ENCODE peak calls at places on chromosomes 7 and 10, in four cellular contexts. T is ACHN, Z is mesothelial cell of epicardium, H is T-helper 1 cell. I is an unnamed sample.
A peak's percentile ranks its signal among the peaks of the same experiment; 100 is the strongest.

GRCh38 chr10:130459851-130460490 is 323.8 kb downstream of the GLRX3 start:
- DNase-seq in Z (no peak), T (no peak), H (no peak), I (no peak)

GRCh38 chr10:3887404-3887803 is 102.4 kb upstream of the KLF6 start:
- DNase-seq in T (peak; percentile 32), H (no peak), Z (no peak), I (no peak)

GRCh38 chr10:22365233-22365632 is 19.9 kb downstream of the SPAG6 start:
- DNase-seq in Z (no peak), H (no peak), T (no peak), I (no peak)

GRCh38 chr7:75872073-75872782 is 6.6 kb upstream of the RHBDD2 start:
- DNase-seq in H (no peak), Z (no peak), T (no peak), I (no peak)

GRCh38 chr7:20330797-20331230 is at the start of gene ITGB8:
- DNase-seq in T (peak; percentile 66), H (no peak), Z (peak; percentile 26), I (no peak)

GRCh38 chr7:104039363-104039762 is 49.9 kb upstream of the RELN start:
- DNase-seq in Z (no peak), H (no peak), T (no peak), I (no peak)

GRCh38 chr10:34194259-34194658 is 620.8 kb downstream of the PARD3 start:
- DNase-seq in T (no peak), Z (no peak), H (no peak), I (peak; percentile 73)

GRCh38 chr10:13853854-13854253 is 267.1 kb downstream of the PRPF18 start:
- DNase-seq in Z (no peak), T (no peak), H (no peak), I (no peak)

GRCh38 chr7:87517136-87517805 is 41.8 kb upstream of the ABCB4 start:
- DNase-seq in T (no peak), Z (no peak), H (no peak), I (no peak)

GRCh38 chr7:63927261-63927660 is 71.4 kb upstream of the ZNF722 start:
- DNase-seq in H (no peak), Z (no peak), T (no peak), I (no peak)

GRCh38 chr10:100882681-100883321 is 30.0 kb upstream of the SLF2 start:
- DNase-seq in Z (no peak), H (no peak), T (no peak), I (no peak)

GRCh38 chr10:72291019-72291532 is 17.4 kb downstream of the DDIT4 start:
- DNase-seq in T (no peak), Z (no peak), H (peak; percentile 44), I (no peak)

GRCh38 chr10:124686707-124687376 is 57.3 kb downstream of the FAM53B start:
- DNase-seq in H (no peak), Z (no peak), T (no peak), I (no peak)

GRCh38 chr10:28845009-28845682 is 167.8 kb downstream of the BAMBI start:
- DNase-seq in T (no peak), Z (no peak), H (no peak), I (no peak)

GRCh38 chr10:15758618-15759017 is 38.9 kb upstream of the ITGA8 start:
- DNase-seq in H (no peak), T (no peak), Z (no peak), I (no peak)

GRCh38 chr7:128042027-128042426 is 10.8 kb upstream of the LRRC4 start:
- DNase-seq in H (no peak), T (no peak), Z (no peak), I (no peak)

GRCh38 chr7:133290041-133290440 is 37.2 kb downstream of the EXOC4 start:
- DNase-seq in T (peak; percentile 47), H (no peak), Z (no peak), I (no peak)

GRCh38 chr7:17991866-17992648 is 35.6 kb downstream of the PRPS1L1 start:
- DNase-seq in H (peak; percentile 5), T (no peak), Z (no peak), I (no peak)

GRCh38 chr10:91412688-91413087 is 2.5 kb downstream of the HECTD2 start:
- DNase-seq in H (no peak), Z (no peak), T (no peak), I (no peak)

GRCh38 chr7:141073173-141073640 is 657 bp upstream of the TMEM178B start:
- DNase-seq in H (no peak), Z (peak; percentile 34), T (peak; percentile 86), I (no peak)

GRCh38 chr10:128924918-128925317 is 542.1 kb upstream of the MGMT start:
- DNase-seq in Z (no peak), H (no peak), T (no peak), I (no peak)

GRCh38 chr10:4107328-4107851 is 322.4 kb upstream of the KLF6 start:
- DNase-seq in Z (no peak), H (no peak), T (no peak), I (no peak)

GRCh38 chr10:43294892-43295291 is 28.0 kb upstream of the RASGEF1A start:
- DNase-seq in Z (no peak), H (no peak), T (no peak), I (no peak)

GRCh38 chr10:73848821-73849489 is 25.4 kb downstream of the CAMK2G start:
- DNase-seq in H (peak; percentile 90), T (peak; percentile 78), Z (peak; percentile 58), I (peak; percentile 46)

GRCh38 chr7:81877890-81878289 is 108.0 kb upstream of the HGF start:
- DNase-seq in H (no peak), Z (no peak), T (no peak), I (no peak)

GRCh38 chr10:75407716-75408511 is 6.3 kb upstream of the ZNF503 start:
- DNase-seq in Z (peak; percentile 39), H (no peak), T (no peak), I (no peak)

GRCh38 chr7:75762350-75762917 is 9.6 kb downstream of the CCL26 start:
- DNase-seq in T (peak; percentile 79), Z (no peak), H (no peak), I (peak; percentile 39)

GRCh38 chr7:149742075-149742701 is 31.2 kb downstream of the ZNF467 start:
- DNase-seq in Z (peak; percentile 51), H (peak; percentile 43), T (peak; percentile 79), I (peak; percentile 7)

GRCh38 chr7:112798199-112799159 is 8.3 kb upstream of the TMEM168 start:
- DNase-seq in T (no peak), Z (no peak), H (no peak), I (no peak)

GRCh38 chr7:112439476-112439875 is 10.8 kb upstream of the IFRD1 start:
- DNase-seq in H (no peak), Z (no peak), T (no peak), I (no peak)

GRCh38 chr7:106163257-106163656 is 51.1 kb upstream of the SYPL1 start:
- DNase-seq in H (no peak), Z (no peak), T (no peak), I (no peak)

GRCh38 chr10:61974611-61975010 is 73.1 kb downstream of the ARID5B start:
- DNase-seq in Z (peak; percentile 48), T (no peak), H (no peak), I (no peak)

I was measured in AG09319.